ENCODE peak calls at places on chromosomes 5 and 9, in ten cellular contexts. F, G, R, S, M, H, I, J, D and L are unnamed samples.

GRCh38 chr9:111955048-111955447 is 58.4 kb downstream of the UGCG start:
- DNase-seq in H (no peak), S (no peak), G (no peak), I (no peak), F (no peak), J (no peak), D (no peak), M (no peak), R (no peak), L (no peak)

GRCh38 chr5:151742870-151743294 is 15.5 kb downstream of the ATOX1 start:
- DNase-seq in S (peak; percentile 47), G (peak; percentile 66), R (no peak), F (peak; percentile 22), I (no peak), J (peak; percentile 68), D (no peak), M (peak; percentile 39), H (peak; percentile 50), L (peak; percentile 26)

GRCh38 chr5:176364765-176365662 is at the start of gene ARL10:
- DNase-seq in R (no peak), S (no peak), I (no peak), J (no peak), D (no peak), M (no peak), G (peak; percentile 53), H (no peak), F (peak; percentile 41), L (no peak)

GRCh38 chr5:91495699-91496098 is 112.6 kb upstream of the ARRDC3 start:
- DNase-seq in J (no peak), R (no peak), S (no peak), M (peak; percentile 2), H (no peak), G (no peak), F (no peak), I (no peak), D (no peak), L (no peak)

GRCh38 chr5:103005276-103005675 is 114.7 kb downstream of the GIN1 start:
- DNase-seq in I (no peak), G (no peak), M (no peak), S (no peak), D (no peak), F (no peak), J (no peak), R (no peak), H (no peak), L (no peak)

GRCh38 chr9:88421348-88421747 is 33.1 kb downstream of the SPIN1 start:
- DNase-seq in F (no peak), J (no peak), S (no peak), H (no peak), M (no peak), G (no peak), R (no peak), D (no peak), I (no peak), L (no peak)

GRCh38 chr9:21854594-21854993 is 52.2 kb downstream of the MTAP start:
- DNase-seq in G (peak; percentile 93), M (no peak), J (peak; percentile 55), D (no peak), F (peak; percentile 27), S (no peak), I (no peak), R (no peak), H (peak; percentile 22), L (peak; percentile 95)

GRCh38 chr5:34531736-34532135 is 124.4 kb upstream of the RAI14 start:
- DNase-seq in R (no peak), H (peak; percentile 63), G (peak; percentile 95), I (no peak), S (no peak), F (no peak), J (no peak), M (no peak), D (no peak), L (peak; percentile 55)

GRCh38 chr5:32280656-32281081 is 32.1 kb downstream of the MTMR12 start:
- DNase-seq in R (no peak), I (no peak), G (no peak), H (no peak), D (no peak), M (no peak), J (no peak), F (no peak), S (no peak), L (no peak)

GRCh38 chr9:131276107-131276888 is at the start of gene FAM78A:
- DNase-seq in J (peak; percentile 16), H (no peak), M (peak; percentile 75), I (no peak), G (peak; percentile 10), D (no peak), R (no peak), F (peak; percentile 57), S (peak; percentile 29), L (no peak)

GRCh38 chr5:180658774-180659564 is 9.6 kb upstream of the FLT4 start:
- DNase-seq in R (no peak), S (no peak), I (no peak), H (no peak), M (no peak), J (no peak), F (no peak), D (no peak), G (no peak), L (no peak)

GRCh38 chr5:72908666-72909065 is 47.2 kb upstream of the FCHO2 start:
- DNase-seq in I (no peak), D (peak; percentile 18), H (no peak), J (peak; percentile 57), M (no peak), R (no peak), F (no peak), S (no peak), G (peak; percentile 10), L (no peak)

GRCh38 chr5:10546186-10546585 is 17.7 kb upstream of the ANKRD33B start:
- DNase-seq in F (no peak), S (no peak), D (no peak), G (no peak), H (no peak), M (peak; percentile 40), J (no peak), I (no peak), R (no peak), L (no peak)

GRCh38 chr9:88747768-88748167 is 212.8 kb downstream of the NXNL2 start:
- DNase-seq in D (peak; percentile 84), S (no peak), H (no peak), M (peak; percentile 86), F (no peak), I (peak; percentile 28), J (peak; percentile 93), G (peak; percentile 94), R (no peak), L (no peak)

GRCh38 chr5:127858116-127858784 is 155.1 kb downstream of the CCDC192 start:
- DNase-seq in R (no peak), H (no peak), G (peak; percentile 41), I (no peak), J (no peak), F (no peak), S (no peak), D (no peak), M (no peak), L (peak; percentile 98)

GRCh38 chr5:172683696-172684464 is 42.8 kb downstream of the NEURL1B start:
- DNase-seq in H (no peak), F (no peak), M (no peak), D (no peak), S (no peak), I (no peak), G (no peak), R (no peak), J (no peak), L (no peak)

GRCh38 chr5:1103505-1104326 is 8.1 kb downstream of the SLC12A7 start:
- DNase-seq in G (no peak), I (peak; percentile 40), D (no peak), F (peak; percentile 79), R (no peak), M (no peak), J (no peak), S (no peak), H (no peak), L (no peak)
- H3K4me3 ChIP-seq in G (no peak overlapping the region), I (no peak overlapping the region), D (no peak overlapping the region), F (peak overlapping the region; percentile 2), R (no peak overlapping the region), M (no peak overlapping the region), J (no peak overlapping the region), S (no peak overlapping the region), H (no peak overlapping the region), L (no peak overlapping the region)

DNA sequence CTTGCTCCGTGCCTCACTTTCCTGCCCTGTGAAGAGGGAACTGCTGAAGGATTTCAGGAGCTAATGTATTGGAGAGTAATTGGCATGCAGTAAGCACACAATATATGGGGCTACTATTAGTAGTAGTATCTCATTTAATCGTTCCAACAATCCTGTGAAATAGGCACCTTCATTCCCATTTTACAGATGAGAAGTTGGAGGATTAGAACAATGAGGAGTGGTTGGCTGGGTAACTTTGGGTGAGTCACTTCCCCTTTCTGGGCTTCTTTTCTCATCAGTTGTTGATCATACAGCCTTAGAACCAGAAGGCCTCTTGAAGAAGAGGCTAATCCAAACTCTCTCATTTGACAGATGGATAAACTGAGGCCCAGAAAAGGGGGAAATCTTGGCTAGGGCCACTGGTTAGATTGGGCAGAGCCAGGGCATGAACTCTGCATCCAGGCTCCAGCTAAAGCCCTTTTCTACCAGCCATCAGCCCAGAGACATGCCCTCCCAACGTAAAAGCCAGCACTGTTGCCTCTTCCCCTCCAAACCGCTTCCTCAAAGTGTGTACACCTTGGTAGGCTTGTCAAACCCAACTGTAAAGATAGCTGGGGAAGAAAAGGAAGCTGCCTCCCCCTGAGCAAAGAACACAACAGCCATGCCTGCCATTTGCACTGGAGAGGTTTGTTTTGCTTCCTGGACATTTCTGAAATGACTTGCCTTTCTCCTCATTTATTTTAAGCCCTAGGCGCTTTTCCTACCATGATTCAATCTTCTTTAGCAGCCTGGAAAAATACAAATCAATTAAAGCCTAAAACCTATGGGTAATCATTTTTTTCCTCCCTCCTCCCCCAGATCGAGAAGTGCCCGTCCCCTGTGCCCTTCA is 979 bp downstream of the SPACA9 start:
- DNase-seq in I (no peak), D (no peak), S (no peak), F (no peak), J (no peak), G (no peak), M (peak; percentile 89), H (no peak), R (no peak), L (no peak)
- H3K4me3 ChIP-seq in I (peak overlapping the region; percentile 90), D (no peak overlapping the region), S (no peak overlapping the region), F (peak overlapping the region; percentile 88), J (peak overlapping the region; percentile 98), G (peak overlapping the region; percentile 99), M (peak overlapping the region; percentile 83), H (peak overlapping the region; percentile 98), R (no peak overlapping the region), L (no peak overlapping the region)

DNA sequence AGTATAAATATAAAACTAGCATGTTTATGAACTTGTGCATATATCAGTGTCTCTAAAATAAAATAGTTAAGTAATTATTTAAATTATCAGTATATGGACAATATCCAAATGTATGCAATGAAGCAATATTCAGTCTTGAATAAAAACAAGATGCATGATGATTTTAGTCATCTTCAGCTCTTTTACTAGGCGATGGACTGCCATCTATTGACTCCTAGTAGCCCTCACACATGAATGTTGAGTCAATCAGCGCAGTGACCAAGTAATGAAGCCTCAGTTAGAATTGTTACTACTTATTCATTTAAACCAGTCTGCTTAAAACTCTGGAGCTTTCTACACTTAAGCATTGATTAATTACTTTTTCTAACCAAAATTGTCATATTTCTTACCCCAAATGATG is 92.9 kb upstream of the GRHPR start:
- DNase-seq in I (no peak), S (no peak), H (no peak), J (peak; percentile 43), G (peak; percentile 13), D (no peak), R (no peak), F (no peak), M (peak; percentile 34), L (no peak)
- H3K4me3 ChIP-seq in I (no peak overlapping the region), S (no peak overlapping the region), H (no peak overlapping the region), J (no peak overlapping the region), G (no peak overlapping the region), D (no peak overlapping the region), R (no peak overlapping the region), F (no peak overlapping the region), M (no peak overlapping the region), L (no peak overlapping the region)

GRCh38 chr5:132488590-132488989 is 2.0 kb downstream of the IRF1 start:
- DNase-seq in M (no peak), F (no peak), R (no peak), D (no peak), J (no peak), H (no peak), G (no peak), I (no peak), S (no peak), L (no peak)
- H3K4me3 ChIP-seq in M (peak overlapping the region; percentile 85), F (peak overlapping the region; percentile 87), R (peak overlapping the region; percentile 64), D (peak overlapping the region; percentile 75), J (peak overlapping the region; percentile 91), H (peak overlapping the region; percentile 93), G (peak overlapping the region; percentile 71), I (peak overlapping the region; percentile 86), S (no peak overlapping the region), L (no peak overlapping the region)